ENCODE peak calls at places on chromosomes 13 and 19, in four cellular contexts. T is activated CD4-positive, alpha-beta T cell treated with anti-CD3 and anti-CD28 coated beads, Interleukin-2, amount 50 U/mL, for 48 hours; M is thoracic aorta; R is hippocampal formation. X is an unnamed sample.

GRCh38 chr19:41226053-41226873 is 7.2 kb downstream of the AXL start:
- DNase-seq in T (peak), M (peak), R (peak), X (peak)

GRCh38 chr13:60335531-60335930 is 61.5 kb upstream of the TDRD3 start:
- DNase-seq in T (no peak), M (no peak), R (peak), X (no peak)

GRCh38 chr13:98581971-98582702 is 5.2 kb upstream of the STK24 start:
- DNase-seq in T (no peak), M (no peak), R (no peak), X (no peak)

GRCh38 chr13:75359266-75359665 is 122.7 kb downstream of the TBC1D4 start:
- DNase-seq in T (no peak), M (no peak), R (no peak), X (no peak)

GRCh38 chr19:49359851-49360845 is 2.1 kb downstream of the TEAD2 start:
- DNase-seq in T (no peak), M (no peak), R (no peak), X (no peak)

GRCh38 chr19:4369109-4369887 is 25.9 kb downstream of the MPND start:
- DNase-seq in T (peak), M (no peak), R (no peak), X (peak)

GRCh38 chr19:38713227-38713649 is 31.0 kb downstream of the CAPN12 start:
- DNase-seq in T (no peak), M (no peak), R (no peak), X (peak)

GRCh38 chr19:55348317-55349034 is 6.0 kb downstream of the COX6B2 start:
- DNase-seq in T (no peak), M (no peak), R (no peak), X (no peak)

GRCh38 chr13:105232403-105232802 is 1303.1 kb downstream of the EFNB2 start:
- DNase-seq in T (no peak), M (no peak), R (no peak), X (no peak)

GRCh38 chr13:50375792-50376191 is 360.5 kb downstream of the KCNRG start:
- DNase-seq in T (no peak), M (no peak), R (no peak), X (no peak)

GRCh38 chr13:33188093-33188882 is 97.3 kb downstream of the STARD13 start:
- DNase-seq in T (no peak), M (no peak), R (no peak), X (no peak)

GRCh38 chr19:36032251-36033104 is at the start of gene CLIP3:
- DNase-seq in T (peak), M (no peak), R (peak), X (no peak)

GRCh38 chr13:97339989-97340361 is 94.0 kb upstream of the RAP2A start:
- DNase-seq in T (no peak), M (no peak), R (no peak), X (no peak)

GRCh38 chr19:10289167-10289835 is 451 bp upstream of the ICAM5 start:
- DNase-seq in T (peak), M (no peak), R (peak), X (no peak)